ENCODE peak calls at places on chromosomes 11 and 22, in eight cellular contexts. A is aorta; O is osteoblast; C is pancreas; E is naive thymus-derived CD4-positive, alpha-beta T cell; W is Peyer's patch; P is upper lobe of right lung; D is tibial artery. Q is an unnamed sample.

GRCh38 chr22:38831166-38831945 is 12.5 kb downstream of the NPTXR start:
- DNase-seq in D (peak; percentile 60), E (no peak), O (peak; percentile 58), P (peak; percentile 64), A (peak; percentile 46), C (no peak), W (no peak), Q (no peak)

GRCh38 chr22:29762263-29762662 is 4.5 kb downstream of the ZMAT5 start:
- DNase-seq in D (no peak), O (no peak), A (no peak), P (no peak), E (no peak), W (no peak), C (no peak), Q (no peak)

GRCh38 chr11:129215506-129216245 is 23.6 kb upstream of the ARHGAP32 start:
- DNase-seq in D (no peak), A (no peak), E (no peak), C (no peak), O (no peak), P (no peak), W (no peak), Q (no peak)

GRCh38 chr11:59427068-59427382 is 812 bp upstream of the OR5A2 start:
- DNase-seq in C (no peak), O (no peak), E (no peak), P (no peak), A (no peak), D (no peak), W (no peak), Q (no peak)

GRCh38 chr11:67412495-67413179 is 2.8 kb upstream of the CARNS1 start:
- DNase-seq in W (no peak), C (no peak), A (no peak), D (no peak), E (no peak), O (no peak), P (no peak), Q (no peak)

GRCh38 chr11:130513132-130513531 is 64.7 kb downstream of the ADAMTS15 start:
- DNase-seq in A (no peak), O (no peak), W (no peak), E (no peak), D (no peak), P (no peak), C (no peak), Q (no peak)

GRCh38 chr11:128908391-128909246 is 17.5 kb downstream of the KCNJ5 start:
- DNase-seq in D (peak; percentile 83), P (no peak), O (peak; percentile 94), E (no peak), A (peak; percentile 91), C (peak; percentile 70), W (peak; percentile 76), Q (no peak)

GRCh38 chr22:35349704-35350538 is 31.0 kb upstream of the HMOX1 start:
- DNase-seq in O (peak; percentile 78), E (no peak), C (no peak), D (no peak), A (peak; percentile 74), P (peak; percentile 69), W (no peak), Q (no peak)

GRCh38 chr11:66892926-66893325 is 36.1 kb downstream of the LRFN4 start:
- DNase-seq in O (no peak), A (no peak), C (no peak), P (no peak), E (no peak), D (no peak), W (no peak), Q (no peak)

GRCh38 chr11:558503-558902 is 2.0 kb downstream of the LMNTD2 start:
- DNase-seq in W (no peak), E (no peak), P (no peak), D (no peak), A (no peak), C (no peak), O (peak; percentile 83), Q (no peak)

GRCh38 chr11:22192289-22192641 is 620 bp upstream of the ANO5 start:
- DNase-seq in C (peak; percentile 39), O (no peak), D (no peak), W (peak; percentile 51), A (no peak), P (no peak), E (no peak), Q (no peak)

GRCh38 chr22:50599816-50600454 is 658 bp upstream of the MAPK8IP2 start:
- DNase-seq in W (peak; percentile 67), D (no peak), O (peak; percentile 100), C (peak; percentile 52), P (no peak), E (peak; percentile 67), A (peak; percentile 89), Q (peak; percentile 33)

GRCh38 chr22:50602338-50602700 is 1.7 kb downstream of the MAPK8IP2 start:
- DNase-seq in W (no peak), A (no peak), D (no peak), C (peak; percentile 0), P (no peak), O (peak; percentile 79), E (no peak), Q (no peak)

GRCh38 chr22:50600541-50600940 is at the start of gene MAPK8IP2:
- DNase-seq in E (no peak), O (peak; percentile 94), P (no peak), D (no peak), W (no peak), A (peak; percentile 75), C (peak; percentile 17), Q (no peak)

GRCh38 chr22:50601669-50602337 is 1.2 kb downstream of the MAPK8IP2 start:
- DNase-seq in D (no peak), E (no peak), A (no peak), W (no peak), P (no peak), C (peak; percentile 0), O (peak; percentile 79), Q (no peak)

DNA sequence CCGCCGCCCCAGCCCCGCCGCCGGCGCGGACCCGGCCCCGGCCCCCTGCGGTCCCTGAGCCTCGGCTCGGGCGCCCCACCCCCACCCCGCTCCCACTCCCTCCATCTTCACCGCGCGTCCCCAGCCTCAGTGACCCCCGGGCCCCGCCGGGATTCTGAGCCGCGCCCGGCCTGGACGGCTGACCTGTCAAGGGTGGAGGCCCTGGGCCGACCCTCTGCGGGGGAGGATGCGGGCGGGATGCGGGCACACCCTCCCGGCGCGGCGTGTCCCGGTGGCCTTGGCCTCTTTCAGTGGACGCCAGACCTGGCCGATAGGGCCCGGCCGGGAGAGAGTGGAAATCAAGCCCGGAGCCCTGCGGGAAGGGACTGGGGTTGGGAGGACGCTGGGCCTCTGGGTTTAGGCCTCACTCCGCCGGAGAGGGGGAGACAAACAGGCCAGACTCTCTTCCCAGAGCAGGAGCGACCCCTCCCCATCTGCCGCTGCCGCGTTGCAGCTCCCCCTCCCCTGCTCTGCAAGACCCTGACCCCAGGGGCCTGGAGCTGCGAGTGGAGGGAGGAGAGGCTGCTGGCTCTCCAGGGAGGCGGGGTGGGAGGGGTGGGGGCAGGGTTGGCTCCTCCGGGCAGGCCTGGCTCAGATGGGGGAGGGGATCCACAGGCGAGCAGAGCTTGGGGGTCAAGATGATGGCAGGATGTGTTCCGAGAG is 525 bp downstream of the MAPK8IP2 start:
- DNase-seq in W (no peak), C (peak; percentile 4), D (no peak), P (no peak), A (peak; percentile 73), E (no peak), O (peak; percentile 88), Q (no peak)
- H3K4me3 ChIP-seq in W (peak overlapping the region; percentile 59), C (no peak overlapping the region), D (peak overlapping the region; percentile 47), P (peak overlapping the region; percentile 10), A (peak overlapping the region; percentile 40), E (no peak overlapping the region), O (no peak overlapping the region), Q (peak overlapping the region; percentile 57)

GRCh38 chr11:8706673-8707432 is 24.3 kb downstream of the RPL27A start:
- DNase-seq in P (no peak), O (peak; percentile 42), D (no peak), C (no peak), A (no peak), E (no peak), W (no peak), Q (no peak)
- H3K36me3 ChIP-seq in P (peaks cover 9% of the 10 kb centered on the region), O (peaks cover 24% of the 10 kb centered on the region), D (peaks cover 31% of the 10 kb centered on the region), C (no peaks in the 10 kb centered on the region), A (no peaks in the 10 kb centered on the region), E (no peaks in the 10 kb centered on the region), W (peaks cover 60% of the 10 kb centered on the region), Q (peaks cover 79% of the 10 kb centered on the region)

GRCh38 chr11:55852141-55852540 is 13.6 kb downstream of the OR5D16 start:
- DNase-seq in D (no peak), O (no peak), C (no peak), E (no peak), A (no peak), W (no peak), P (no peak), Q (no peak)
- H3K9me3 ChIP-seq in D (no peaks in the 10 kb centered on the region), O (no peaks in the 10 kb centered on the region), C (no peaks in the 10 kb centered on the region), E (no peaks in the 10 kb centered on the region), A (no peaks in the 10 kb centered on the region), W (peaks cover 3% of the 10 kb centered on the region), P (no peaks in the 10 kb centered on the region), Q (no peaks in the 10 kb centered on the region)

GRCh38 chr11:63766501-63767270 is 1.9 kb downstream of the ZFTA start:
- DNase-seq in W (no peak), C (no peak), D (no peak), A (no peak), E (no peak), P (no peak), O (peak; percentile 86), Q (no peak)

GRCh38 chr11:63764201-63764711 is 4.3 kb downstream of the ZFTA start:
- DNase-seq in W (no peak), P (no peak), O (peak; percentile 58), E (no peak), C (peak; percentile 14), D (no peak), A (no peak), Q (no peak)

GRCh38 chr11:63763506-63764200 is 4.9 kb downstream of the ZFTA start:
- DNase-seq in A (peak; percentile 77), O (peak; percentile 92), W (no peak), E (no peak), C (no peak), D (peak; percentile 70), P (no peak), Q (peak; percentile 25)

GRCh38 chr11:63765688-63766241 is 2.8 kb downstream of the ZFTA start:
- DNase-seq in P (no peak), A (peak; percentile 76), W (no peak), C (peak; percentile 18), E (no peak), D (peak; percentile 52), O (peak; percentile 76), Q (no peak)

DNA sequence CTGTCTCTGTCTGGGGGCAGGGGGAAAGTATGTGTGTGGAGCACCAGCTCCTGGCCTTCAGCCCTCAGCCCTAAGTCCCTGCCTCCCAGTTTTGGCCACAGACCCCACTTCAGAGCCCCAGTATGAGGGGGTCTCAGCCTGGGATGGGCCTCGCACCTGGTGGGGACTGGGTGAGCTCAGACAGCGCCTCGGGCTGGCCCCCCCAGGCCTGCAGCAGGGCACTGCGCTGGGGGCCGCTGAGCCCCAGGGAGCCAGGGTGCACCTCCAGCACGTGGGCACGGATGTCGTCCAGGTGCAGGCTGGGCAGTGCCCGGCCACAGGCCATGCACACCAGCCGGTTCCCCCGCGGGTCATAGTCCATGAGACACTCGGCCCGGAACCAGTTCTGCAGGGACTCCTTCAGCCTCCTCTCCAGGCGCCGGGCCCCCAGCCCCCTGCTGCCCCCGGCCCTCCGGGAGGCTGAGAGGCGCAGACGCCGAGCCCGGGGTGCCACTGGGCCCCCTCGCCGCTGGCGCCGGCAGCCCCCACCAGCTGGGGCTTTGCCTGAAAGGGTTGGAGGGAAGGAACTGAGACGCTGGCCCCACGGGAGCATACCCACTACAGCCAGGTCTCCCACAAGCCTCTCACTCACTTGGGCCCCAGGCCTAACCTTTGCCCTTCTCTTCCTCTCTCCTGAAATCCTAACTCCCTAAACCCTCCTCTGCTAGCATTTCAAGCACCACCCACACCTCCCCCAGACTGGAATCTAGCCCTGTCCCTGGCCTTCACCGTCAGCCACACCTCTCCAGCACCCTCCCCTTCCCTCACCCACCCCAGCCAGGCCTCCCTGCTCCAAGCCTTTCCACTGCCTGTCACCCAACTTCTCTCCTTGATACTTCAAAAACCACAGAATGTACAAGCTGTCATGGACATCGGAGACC is 3.6 kb downstream of the ZFTA start:
- DNase-seq in D (peak; percentile 60), A (no peak), O (peak; percentile 90), P (no peak), C (peak; percentile 71), W (peak; percentile 68), E (no peak), Q (no peak)
- H3K4me3 ChIP-seq in D (no peak overlapping the region), A (no peak overlapping the region), O (no peak overlapping the region), P (no peak overlapping the region), C (no peak overlapping the region), W (peak overlapping the region; percentile 40), E (no peak overlapping the region), Q (no peak overlapping the region)

Q was measured in tibial nerve.